ENCODE peak calls at places on chromosomes 7 and 10, in nine cellular contexts. One of them, this sample, is unnamed.

GRCh38 chr7:11533229-11533820 is 298.7 kb downstream of the THSD7A start:
- DNase-seq in caudate nucleus: no peak
- DNase-seq in NCI-H1694 treated with DMSO at 0.1 percent for 48 hours: no peak
- DNase-seq in NCI-H1417: no peak
- DNase-seq in choroid plexus epithelial cell: no peak
- DNase-seq in RWPE1: no peak
- DNase-seq in naive B cell: no peak
- DNase-seq in T follicular helper cell: no peak
- DNase-seq in thoracic aorta: no peak
- DNase-seq in this sample: no peak

GRCh38 chr7:94449151-94449725 is 54.5 kb downstream of the COL1A2 start:
- DNase-seq in caudate nucleus: no peak
- DNase-seq in NCI-H1694 treated with DMSO at 0.1 percent for 48 hours: peak
- DNase-seq in NCI-H1417: peak
- DNase-seq in choroid plexus epithelial cell: peak
- DNase-seq in RWPE1: peak
- DNase-seq in naive B cell: peak
- DNase-seq in T follicular helper cell: no peak
- DNase-seq in thoracic aorta: no peak
- DNase-seq in this sample: peak

GRCh38 chr7:522071-522937 is 2.7 kb upstream of the PDGFA start:
- DNase-seq in caudate nucleus: peak
- DNase-seq in NCI-H1694 treated with DMSO at 0.1 percent for 48 hours: no peak
- DNase-seq in NCI-H1417: no peak
- DNase-seq in choroid plexus epithelial cell: peak
- DNase-seq in RWPE1: peak
- DNase-seq in naive B cell: peak
- DNase-seq in T follicular helper cell: no peak
- DNase-seq in thoracic aorta: no peak
- DNase-seq in this sample: no peak

GRCh38 chr10:16440396-16441105 is 3.7 kb downstream of the PTER start:
- DNase-seq in caudate nucleus: no peak
- DNase-seq in NCI-H1694 treated with DMSO at 0.1 percent for 48 hours: no peak
- DNase-seq in NCI-H1417: peak
- DNase-seq in choroid plexus epithelial cell: peak
- DNase-seq in RWPE1: peak
- DNase-seq in naive B cell: no peak
- DNase-seq in T follicular helper cell: no peak
- DNase-seq in thoracic aorta: no peak
- DNase-seq in this sample: no peak

GRCh38 chr7:22361320-22361719 is 4.4 kb upstream of the RAPGEF5 start:
- DNase-seq in caudate nucleus: no peak
- DNase-seq in NCI-H1694 treated with DMSO at 0.1 percent for 48 hours: no peak
- DNase-seq in NCI-H1417: no peak
- DNase-seq in choroid plexus epithelial cell: no peak
- DNase-seq in RWPE1: no peak
- DNase-seq in naive B cell: no peak
- DNase-seq in T follicular helper cell: no peak
- DNase-seq in thoracic aorta: no peak
- DNase-seq in this sample: no peak

GRCh38 chr10:8214587-8214986 is 160.1 kb downstream of the GATA3 start:
- DNase-seq in caudate nucleus: no peak
- DNase-seq in NCI-H1694 treated with DMSO at 0.1 percent for 48 hours: no peak
- DNase-seq in NCI-H1417: no peak
- DNase-seq in choroid plexus epithelial cell: no peak
- DNase-seq in RWPE1: no peak
- DNase-seq in naive B cell: no peak
- DNase-seq in T follicular helper cell: no peak
- DNase-seq in thoracic aorta: no peak
- DNase-seq in this sample: no peak

GRCh38 chr10:123160311-123160980 is 6.2 kb downstream of the BUB3 start:
- DNase-seq in caudate nucleus: no peak
- DNase-seq in NCI-H1694 treated with DMSO at 0.1 percent for 48 hours: no peak
- DNase-seq in NCI-H1417: no peak
- DNase-seq in choroid plexus epithelial cell: no peak
- DNase-seq in RWPE1: no peak
- DNase-seq in naive B cell: no peak
- DNase-seq in T follicular helper cell: no peak
- DNase-seq in thoracic aorta: no peak
- DNase-seq in this sample: peak

GRCh38 chr7:101223528-101223927 is 5.6 kb downstream of the ZNHIT1 start:
- DNase-seq in caudate nucleus: no peak
- DNase-seq in NCI-H1694 treated with DMSO at 0.1 percent for 48 hours: no peak
- DNase-seq in NCI-H1417: no peak
- DNase-seq in choroid plexus epithelial cell: no peak
- DNase-seq in RWPE1: no peak
- DNase-seq in naive B cell: no peak
- DNase-seq in T follicular helper cell: no peak
- DNase-seq in thoracic aorta: no peak
- DNase-seq in this sample: no peak

GRCh38 chr10:119750391-119751230 is 24.8 kb downstream of the INPP5F start:
- DNase-seq in caudate nucleus: peak
- DNase-seq in NCI-H1694 treated with DMSO at 0.1 percent for 48 hours: peak
- DNase-seq in NCI-H1417: peak
- DNase-seq in choroid plexus epithelial cell: peak
- DNase-seq in RWPE1: peak
- DNase-seq in naive B cell: peak
- DNase-seq in T follicular helper cell: peak
- DNase-seq in thoracic aorta: peak
- DNase-seq in this sample: peak

GRCh38 chr7:116436305-116436826 is 63.2 kb upstream of the CAV2 start:
- DNase-seq in caudate nucleus: no peak
- DNase-seq in NCI-H1694 treated with DMSO at 0.1 percent for 48 hours: no peak
- DNase-seq in NCI-H1417: no peak
- DNase-seq in choroid plexus epithelial cell: no peak
- DNase-seq in RWPE1: no peak
- DNase-seq in naive B cell: no peak
- DNase-seq in T follicular helper cell: no peak
- DNase-seq in thoracic aorta: no peak
- DNase-seq in this sample: no peak

GRCh38 chr10:95864906-95865813 is 42.6 kb upstream of the CC2D2B start:
- DNase-seq in caudate nucleus: peak
- DNase-seq in NCI-H1694 treated with DMSO at 0.1 percent for 48 hours: peak
- DNase-seq in NCI-H1417: no peak
- DNase-seq in choroid plexus epithelial cell: peak
- DNase-seq in RWPE1: peak
- DNase-seq in naive B cell: peak
- DNase-seq in T follicular helper cell: peak
- DNase-seq in thoracic aorta: no peak
- DNase-seq in this sample: peak

GRCh38 chr10:74153123-74153522 is 2.1 kb downstream of the ADK start:
- DNase-seq in caudate nucleus: no peak
- DNase-seq in NCI-H1694 treated with DMSO at 0.1 percent for 48 hours: no peak
- DNase-seq in NCI-H1417: no peak
- DNase-seq in choroid plexus epithelial cell: peak
- DNase-seq in RWPE1: peak
- DNase-seq in naive B cell: no peak
- DNase-seq in T follicular helper cell: no peak
- DNase-seq in thoracic aorta: no peak
- DNase-seq in this sample: no peak

GRCh38 chr10:24762161-24762924 is 38.7 kb upstream of the ARHGAP21 start:
- DNase-seq in caudate nucleus: no peak
- DNase-seq in NCI-H1694 treated with DMSO at 0.1 percent for 48 hours: no peak
- DNase-seq in NCI-H1417: no peak
- DNase-seq in choroid plexus epithelial cell: peak
- DNase-seq in RWPE1: no peak
- DNase-seq in naive B cell: no peak
- DNase-seq in T follicular helper cell: no peak
- DNase-seq in thoracic aorta: no peak
- DNase-seq in this sample: no peak

GRCh38 chr7:157737151-157738063 is 400.6 kb downstream of the DNAJB6 start:
- DNase-seq in caudate nucleus: no peak
- DNase-seq in NCI-H1694 treated with DMSO at 0.1 percent for 48 hours: no peak
- DNase-seq in NCI-H1417: no peak
- DNase-seq in choroid plexus epithelial cell: no peak
- DNase-seq in RWPE1: no peak
- DNase-seq in naive B cell: no peak
- DNase-seq in T follicular helper cell: no peak
- DNase-seq in thoracic aorta: no peak
- DNase-seq in this sample: no peak

GRCh38 chr10:44988957-44989620 is 10.5 kb upstream of the DEPP1 start:
- DNase-seq in caudate nucleus: no peak
- DNase-seq in NCI-H1694 treated with DMSO at 0.1 percent for 48 hours: no peak
- DNase-seq in NCI-H1417: no peak
- DNase-seq in choroid plexus epithelial cell: no peak
- DNase-seq in RWPE1: no peak
- DNase-seq in naive B cell: no peak
- DNase-seq in T follicular helper cell: no peak
- DNase-seq in thoracic aorta: no peak
- DNase-seq in this sample: no peak

GRCh38 chr10:122297583-122297982 is 26.5 kb downstream of the BTBD16 start:
- DNase-seq in caudate nucleus: no peak
- DNase-seq in NCI-H1694 treated with DMSO at 0.1 percent for 48 hours: no peak
- DNase-seq in NCI-H1417: no peak
- DNase-seq in choroid plexus epithelial cell: no peak
- DNase-seq in RWPE1: no peak
- DNase-seq in naive B cell: no peak
- DNase-seq in T follicular helper cell: no peak
- DNase-seq in thoracic aorta: no peak
- DNase-seq in this sample: no peak

GRCh38 chr7:112023786-112024185 is 182.4 kb downstream of the DOCK4 start:
- DNase-seq in caudate nucleus: no peak
- DNase-seq in NCI-H1694 treated with DMSO at 0.1 percent for 48 hours: no peak
- DNase-seq in NCI-H1417: no peak
- DNase-seq in choroid plexus epithelial cell: no peak
- DNase-seq in RWPE1: no peak
- DNase-seq in naive B cell: no peak
- DNase-seq in T follicular helper cell: no peak
- DNase-seq in thoracic aorta: no peak
- DNase-seq in this sample: no peak

GRCh38 chr7:99784007-99784406 is at the start of gene CYP3A4:
- DNase-seq in caudate nucleus: no peak
- DNase-seq in NCI-H1694 treated with DMSO at 0.1 percent for 48 hours: no peak
- DNase-seq in NCI-H1417: no peak
- DNase-seq in choroid plexus epithelial cell: no peak
- DNase-seq in RWPE1: no peak
- DNase-seq in naive B cell: no peak
- DNase-seq in T follicular helper cell: no peak
- DNase-seq in thoracic aorta: no peak
- DNase-seq in this sample: no peak

GRCh38 chr7:107133396-107133795 is 35.4 kb upstream of the HBP1 start:
- DNase-seq in caudate nucleus: no peak
- DNase-seq in NCI-H1694 treated with DMSO at 0.1 percent for 48 hours: peak
- DNase-seq in NCI-H1417: no peak
- DNase-seq in choroid plexus epithelial cell: no peak
- DNase-seq in RWPE1: no peak
- DNase-seq in naive B cell: no peak
- DNase-seq in T follicular helper cell: no peak
- DNase-seq in thoracic aorta: no peak
- DNase-seq in this sample: no peak